ENCODE peak calls at places on chromosome 21, in six cellular contexts. One of them, this sample, is unnamed.

GRCh38 chr21:16912075-16912474 is 600.8 kb upstream of the CXADR start:
- DNase-seq in cardiac muscle cell: peak
- DNase-seq in tibial artery: no peak
- DNase-seq in fibroblast of lung: peak
- DNase-seq in AG10803: peak
- DNase-seq in body of pancreas: no peak
- DNase-seq in this sample: peak

GRCh38 chr21:28419110-28419509 is 573.6 kb downstream of the LTN1 start:
- DNase-seq in cardiac muscle cell: peak
- DNase-seq in tibial artery: no peak
- DNase-seq in fibroblast of lung: peak
- DNase-seq in AG10803: peak
- DNase-seq in body of pancreas: no peak
- DNase-seq in this sample: no peak

GRCh38 chr21:35048183-35048601 is 910 bp downstream of the RUNX1 start:
- DNase-seq in cardiac muscle cell: no peak
- DNase-seq in tibial artery: no peak
- DNase-seq in fibroblast of lung: peak
- DNase-seq in AG10803: peak
- DNase-seq in body of pancreas: peak
- DNase-seq in this sample: no peak

GRCh38 chr21:29406385-29406784 is 107.7 kb downstream of the BACH1 start:
- DNase-seq in cardiac muscle cell: peak
- DNase-seq in tibial artery: no peak
- DNase-seq in fibroblast of lung: peak
- DNase-seq in AG10803: no peak
- DNase-seq in body of pancreas: no peak
- DNase-seq in this sample: no peak

GRCh38 chr21:26246073-26246472 is 75.5 kb upstream of the APP start:
- DNase-seq in cardiac muscle cell: no peak
- DNase-seq in tibial artery: no peak
- DNase-seq in fibroblast of lung: no peak
- DNase-seq in AG10803: no peak
- DNase-seq in body of pancreas: no peak
- DNase-seq in this sample: no peak

GRCh38 chr21:18840239-18840638 is 436.7 kb upstream of the TMPRSS15 start:
- DNase-seq in cardiac muscle cell: no peak
- DNase-seq in tibial artery: no peak
- DNase-seq in fibroblast of lung: no peak
- DNase-seq in AG10803: no peak
- DNase-seq in body of pancreas: no peak
- DNase-seq in this sample: no peak

GRCh38 chr21:25573409-25574206 is 33.7 kb downstream of the MRPL39 start:
- DNase-seq in cardiac muscle cell: peak
- DNase-seq in tibial artery: no peak
- DNase-seq in fibroblast of lung: peak
- DNase-seq in AG10803: peak
- DNase-seq in body of pancreas: no peak
- DNase-seq in this sample: peak

GRCh38 chr21:28337319-28337718 is 655.4 kb downstream of the LTN1 start:
- DNase-seq in cardiac muscle cell: peak
- DNase-seq in tibial artery: no peak
- DNase-seq in fibroblast of lung: peak
- DNase-seq in AG10803: peak
- DNase-seq in body of pancreas: no peak
- DNase-seq in this sample: peak

GRCh38 chr21:27132270-27132669 is 165.4 kb upstream of the ADAMTS5 start:
- DNase-seq in cardiac muscle cell: peak
- DNase-seq in tibial artery: no peak
- DNase-seq in fibroblast of lung: peak
- DNase-seq in AG10803: peak
- DNase-seq in body of pancreas: no peak
- DNase-seq in this sample: no peak

GRCh38 chr21:19034041-19034440 is 630.5 kb upstream of the TMPRSS15 start:
- DNase-seq in cardiac muscle cell: no peak
- DNase-seq in tibial artery: no peak
- DNase-seq in fibroblast of lung: no peak
- DNase-seq in AG10803: no peak
- DNase-seq in body of pancreas: no peak
- DNase-seq in this sample: no peak

GRCh38 chr21:35102488-35103407 is 53.6 kb upstream of the RUNX1 start:
- DNase-seq in cardiac muscle cell: peak
- DNase-seq in tibial artery: peak
- DNase-seq in fibroblast of lung: no peak
- DNase-seq in AG10803: no peak
- DNase-seq in body of pancreas: no peak
- DNase-seq in this sample: no peak

GRCh38 chr21:27813750-27814149 is 846.9 kb upstream of the ADAMTS5 start:
- DNase-seq in cardiac muscle cell: no peak
- DNase-seq in tibial artery: no peak
- DNase-seq in fibroblast of lung: no peak
- DNase-seq in AG10803: no peak
- DNase-seq in body of pancreas: no peak
- DNase-seq in this sample: no peak

GRCh38 chr21:18369115-18369514 is 34.5 kb downstream of the TMPRSS15 start:
- DNase-seq in cardiac muscle cell: no peak
- DNase-seq in tibial artery: no peak
- DNase-seq in fibroblast of lung: peak
- DNase-seq in AG10803: no peak
- DNase-seq in body of pancreas: no peak
- DNase-seq in this sample: no peak

GRCh38 chr21:29973258-29973657 is 33.5 kb upstream of the GRIK1 start:
- DNase-seq in cardiac muscle cell: no peak
- DNase-seq in tibial artery: no peak
- DNase-seq in fibroblast of lung: no peak
- DNase-seq in AG10803: no peak
- DNase-seq in body of pancreas: no peak
- DNase-seq in this sample: no peak

GRCh38 chr21:35265170-35265877 is 216.2 kb upstream of the RUNX1 start:
- DNase-seq in cardiac muscle cell: no peak
- DNase-seq in tibial artery: no peak
- DNase-seq in fibroblast of lung: peak
- DNase-seq in AG10803: peak
- DNase-seq in body of pancreas: no peak
- DNase-seq in this sample: no peak

GRCh38 chr21:26148834-26149354 is 21.7 kb downstream of the APP start:
- DNase-seq in cardiac muscle cell: peak
- DNase-seq in tibial artery: no peak
- DNase-seq in fibroblast of lung: peak
- DNase-seq in AG10803: peak
- DNase-seq in body of pancreas: no peak
- DNase-seq in this sample: no peak

GRCh38 chr21:29185172-29185571 is 54.7 kb downstream of the MAP3K7CL start:
- DNase-seq in cardiac muscle cell: no peak
- DNase-seq in tibial artery: no peak
- DNase-seq in fibroblast of lung: no peak
- DNase-seq in AG10803: no peak
- DNase-seq in body of pancreas: no peak
- DNase-seq in this sample: no peak

GRCh38 chr21:35227774-35228173 is 178.7 kb upstream of the RUNX1 start:
- DNase-seq in cardiac muscle cell: no peak
- DNase-seq in tibial artery: no peak
- DNase-seq in fibroblast of lung: no peak
- DNase-seq in AG10803: no peak
- DNase-seq in body of pancreas: no peak
- DNase-seq in this sample: no peak

DNA sequence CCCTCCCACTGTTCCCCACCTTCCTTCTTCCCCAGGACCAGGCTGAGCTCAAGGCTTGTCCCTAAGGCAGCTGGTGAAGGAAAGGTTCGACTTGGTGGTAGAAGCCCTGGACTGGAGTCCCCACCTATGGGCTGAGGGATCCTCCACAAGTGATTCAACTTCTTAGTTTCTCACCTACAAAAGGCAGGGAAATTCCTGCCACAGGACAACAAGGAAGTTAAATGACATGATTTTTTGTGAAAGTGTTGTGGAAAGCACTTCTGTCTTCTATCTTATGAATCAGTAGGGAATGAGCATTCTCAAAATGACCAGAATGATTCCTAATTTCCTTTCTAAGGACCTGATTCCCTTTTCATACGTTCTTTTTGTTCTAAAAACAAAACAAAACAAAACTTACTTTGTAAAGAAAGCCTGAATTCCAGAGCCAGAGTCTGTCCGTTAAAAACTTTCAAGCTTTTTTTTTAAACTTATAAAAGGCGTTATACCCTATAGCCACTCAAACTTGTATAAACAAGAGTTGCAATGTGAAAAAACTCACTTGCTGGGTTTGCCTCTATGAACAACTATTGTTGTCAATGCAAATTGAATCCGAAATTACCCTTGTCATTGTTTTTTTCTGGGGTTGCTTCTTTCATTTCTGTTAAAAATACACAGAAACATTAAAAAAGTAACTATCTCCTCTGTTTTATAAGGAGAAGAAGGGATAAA is 12.2 kb downstream of the KCNJ15 start:
- DNase-seq in cardiac muscle cell: no peak
- DNase-seq in tibial artery: no peak
- DNase-seq in fibroblast of lung: no peak
- DNase-seq in AG10803: no peak
- DNase-seq in body of pancreas: no peak
- DNase-seq in this sample: no peak
- H3K4me3 ChIP-seq in cardiac muscle cell: no peak
- H3K4me3 ChIP-seq in tibial artery: no peak
- H3K4me3 ChIP-seq in fibroblast of lung: no peak
- H3K4me3 ChIP-seq in AG10803: no peak
- H3K4me3 ChIP-seq in body of pancreas: no peak
- H3K4me3 ChIP-seq in this sample: no peak

GRCh38 chr21:31570824-31571425 is 88.6 kb upstream of the SOD1 start:
- DNase-seq in cardiac muscle cell: no peak
- DNase-seq in tibial artery: no peak
- DNase-seq in fibroblast of lung: peak
- DNase-seq in AG10803: no peak
- DNase-seq in body of pancreas: no peak
- DNase-seq in this sample: no peak

GRCh38 chr21:31564439-31564838 is 95.1 kb upstream of the SOD1 start:
- DNase-seq in cardiac muscle cell: no peak
- DNase-seq in tibial artery: no peak
- DNase-seq in fibroblast of lung: peak
- DNase-seq in AG10803: no peak
- DNase-seq in body of pancreas: no peak
- DNase-seq in this sample: no peak

GRCh38 chr21:31566611-31567010 is 92.9 kb upstream of the SOD1 start:
- DNase-seq in cardiac muscle cell: no peak
- DNase-seq in tibial artery: no peak
- DNase-seq in fibroblast of lung: no peak
- DNase-seq in AG10803: no peak
- DNase-seq in body of pancreas: no peak
- DNase-seq in this sample: no peak

GRCh38 chr21:31560479-31560878 is 99.0 kb upstream of the SOD1 start:
- DNase-seq in cardiac muscle cell: no peak
- DNase-seq in tibial artery: no peak
- DNase-seq in fibroblast of lung: no peak
- DNase-seq in AG10803: no peak
- DNase-seq in body of pancreas: no peak
- DNase-seq in this sample: no peak

GRCh38 chr21:31566061-31566460 is 93.4 kb upstream of the SOD1 start:
- DNase-seq in cardiac muscle cell: peak
- DNase-seq in tibial artery: no peak
- DNase-seq in fibroblast of lung: no peak
- DNase-seq in AG10803: no peak
- DNase-seq in body of pancreas: no peak
- DNase-seq in this sample: no peak
- TF ChIP-seq CTCF in cardiac muscle cell: peak
- TF ChIP-seq CTCF in tibial artery: no peak
- TF ChIP-seq CTCF in fibroblast of lung: peak
- TF ChIP-seq CTCF in AG10803: no peak
- TF ChIP-seq CTCF in body of pancreas: no peak
- TF ChIP-seq CTCF in this sample: no peak

DNA sequence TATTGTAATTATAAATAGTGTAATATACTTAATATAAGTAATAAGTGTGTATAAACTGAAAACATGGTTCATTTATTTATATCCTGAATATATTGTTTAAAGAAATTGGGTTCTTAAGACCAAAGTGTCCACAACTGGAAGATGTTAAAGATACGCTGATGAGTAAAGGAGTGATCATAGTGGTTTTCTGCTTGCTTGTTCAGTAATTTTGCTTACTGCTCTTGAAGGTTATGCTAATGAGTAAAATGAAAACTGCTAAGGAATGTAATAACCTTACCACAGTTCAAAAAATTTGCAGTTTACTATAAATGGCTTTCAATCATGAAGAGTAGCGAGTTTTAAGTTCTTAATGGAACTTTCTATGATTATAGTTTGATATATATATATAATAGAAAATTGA is 22.0 kb downstream of the DONSON start:
- DNase-seq in cardiac muscle cell: no peak
- DNase-seq in tibial artery: no peak
- DNase-seq in fibroblast of lung: peak
- DNase-seq in AG10803: no peak
- DNase-seq in body of pancreas: no peak
- DNase-seq in this sample: no peak
- H3K4me3 ChIP-seq in cardiac muscle cell: no peak
- H3K4me3 ChIP-seq in tibial artery: no peak
- H3K4me3 ChIP-seq in fibroblast of lung: no peak
- H3K4me3 ChIP-seq in AG10803: no peak
- H3K4me3 ChIP-seq in body of pancreas: no peak
- H3K4me3 ChIP-seq in this sample: no peak

DNA sequence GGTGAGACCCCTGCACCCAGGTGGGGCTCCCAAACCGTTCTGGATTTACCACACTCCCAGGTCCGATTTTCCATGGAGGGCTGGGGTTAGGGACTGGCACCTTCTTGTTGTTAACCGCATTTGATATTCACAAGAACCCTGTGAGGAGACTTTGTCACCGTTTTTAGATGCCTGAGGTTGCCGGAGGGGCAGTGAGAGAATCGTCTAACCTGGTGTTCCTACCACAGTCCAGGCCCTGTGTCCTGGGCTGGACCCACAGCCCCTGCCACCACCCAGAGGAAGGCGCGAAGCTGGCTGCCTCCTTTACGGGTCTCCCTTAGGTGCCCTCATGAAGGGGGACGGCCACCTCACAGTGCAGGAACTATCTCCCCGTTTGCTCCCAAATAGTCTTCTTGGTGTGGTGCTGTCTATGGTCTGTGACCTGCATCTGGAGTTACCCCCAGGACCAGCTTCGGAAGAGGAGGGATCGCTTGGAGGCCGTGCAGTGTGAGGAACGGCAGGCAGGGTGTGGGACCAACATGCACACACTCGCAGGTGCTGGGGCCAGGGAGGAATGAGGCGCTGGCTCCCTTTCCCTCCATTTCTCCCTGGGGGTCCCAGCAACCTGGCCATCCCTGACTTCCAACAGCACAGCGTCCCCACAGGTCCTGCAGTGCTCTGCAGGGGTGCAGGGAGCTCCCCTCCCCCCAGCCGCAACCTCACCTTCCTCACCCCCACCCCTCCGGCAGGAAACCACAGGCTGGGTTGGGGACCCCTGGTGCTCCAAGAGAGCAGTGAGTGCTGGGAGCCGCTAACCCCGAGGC is 7.0 kb downstream of the SIM2 start:
- DNase-seq in cardiac muscle cell: no peak
- DNase-seq in tibial artery: no peak
- DNase-seq in fibroblast of lung: no peak
- DNase-seq in AG10803: no peak
- DNase-seq in body of pancreas: no peak
- DNase-seq in this sample: no peak
- TF ChIP-seq CTCF in cardiac muscle cell: no peak
- TF ChIP-seq CTCF in tibial artery: no peak
- TF ChIP-seq CTCF in fibroblast of lung: peak
- TF ChIP-seq CTCF in AG10803: no peak
- TF ChIP-seq CTCF in body of pancreas: no peak
- TF ChIP-seq CTCF in this sample: peak

This sample was measured in AG09309.